ENCODE peak calls at places on chromosomes 11 and 22, in ten cellular contexts. T, G, O, C, N, B, I, F, P and M are unnamed samples.

GRCh38 chr11:124732230-124732629 is 7.5 kb upstream of the NRGN start:
- DNase-seq in T (no peak), G (no peak), O (no peak), C (no peak), N (peak), B (no peak), I (no peak), F (no peak), P (no peak), M (no peak)

GRCh38 chr11:22730319-22730718 is 63.9 kb downstream of the GAS2 start:
- DNase-seq in T (no peak), G (no peak), O (no peak), C (peak), N (peak), B (peak), I (no peak), F (no peak), P (no peak), M (no peak)

GRCh38 chr11:105468154-105468553 is 141.7 kb upstream of the GRIA4 start:
- DNase-seq in T (no peak), G (no peak), O (no peak), C (no peak), N (no peak), B (no peak), I (no peak), F (no peak), P (no peak), M (no peak)

GRCh38 chr22:19973551-19974183 is 32.0 kb upstream of the TXNRD2 start:
- DNase-seq in T (no peak), G (no peak), O (no peak), C (no peak), N (no peak), B (no peak), I (no peak), F (no peak), P (no peak), M (no peak)

GRCh38 chr22:35984183-35984710 is 44.4 kb downstream of the RBFOX2 start:
- DNase-seq in T (no peak), G (no peak), O (no peak), C (no peak), N (no peak), B (no peak), I (no peak), F (no peak), P (no peak), M (no peak)

GRCh38 chr11:110015695-110016094 is 77.5 kb upstream of the ZC3H12C start:
- DNase-seq in T (no peak), G (no peak), O (no peak), C (no peak), N (no peak), B (no peak), I (no peak), F (no peak), P (no peak), M (no peak)

GRCh38 chr22:19884161-19884953 is 29.7 kb upstream of the GNB1L start:
- DNase-seq in T (no peak), G (no peak), O (no peak), C (no peak), N (no peak), B (no peak), I (no peak), F (no peak), P (no peak), M (no peak)

GRCh38 chr22:30949934-30950660 is 18.5 kb downstream of the MORC2 start:
- DNase-seq in T (no peak), G (no peak), O (no peak), C (no peak), N (no peak), B (no peak), I (no peak), F (no peak), P (no peak), M (no peak)

GRCh38 chr11:1422981-1423380 is 33.2 kb downstream of the BRSK2 start:
- DNase-seq in T (no peak), G (no peak), O (no peak), C (no peak), N (no peak), B (no peak), I (no peak), F (no peak), P (no peak), M (no peak)

GRCh38 chr22:28799125-28799833 is 1.1 kb downstream of the XBP1 start:
- DNase-seq in T (no peak), G (no peak), O (peak), C (peak), N (peak), B (no peak), I (peak), F (no peak), P (peak), M (peak)

GRCh38 chr11:95444309-95445202 is 213.6 kb upstream of the SESN3 start:
- DNase-seq in T (no peak), G (no peak), O (no peak), C (peak), N (no peak), B (no peak), I (no peak), F (no peak), P (peak), M (no peak)

GRCh38 chr11:64687204-64687603 is 35.8 kb downstream of the NRXN2 start:
- DNase-seq in T (no peak), G (no peak), O (no peak), C (no peak), N (no peak), B (no peak), I (no peak), F (no peak), P (no peak), M (no peak)

GRCh38 chr22:20107471-20107901 is 8.4 kb upstream of the RANBP1 start:
- DNase-seq in T (no peak), G (no peak), O (no peak), C (no peak), N (no peak), B (no peak), I (no peak), F (no peak), P (no peak), M (no peak)

GRCh38 chr11:131195801-131196517 is 174.5 kb upstream of the NTM start:
- DNase-seq in T (no peak), G (no peak), O (peak), C (peak), N (no peak), B (no peak), I (peak), F (no peak), P (no peak), M (no peak)

GRCh38 chr22:27318516-27318915 is 483.0 kb downstream of the MN1 start:
- DNase-seq in T (no peak), G (no peak), O (no peak), C (no peak), N (peak), B (no peak), I (peak), F (no peak), P (no peak), M (no peak)

GRCh38 chr22:44190381-44190976 is 9.8 kb downstream of the PARVG start:
- DNase-seq in T (no peak), G (no peak), O (no peak), C (no peak), N (no peak), B (no peak), I (no peak), F (no peak), P (no peak), M (no peak)

GRCh38 chr22:44172370-44173108 is 8.2 kb upstream of the PARVG start:
- DNase-seq in T (peak), G (no peak), O (peak), C (no peak), N (peak), B (no peak), I (peak), F (no peak), P (no peak), M (no peak)

GRCh38 chr22:32697331-32697995 is 104.0 kb upstream of the TIMP3 start:
- DNase-seq in T (no peak), G (no peak), O (no peak), C (peak), N (no peak), B (no peak), I (no peak), F (no peak), P (no peak), M (no peak)

GRCh38 chr11:119359365-119360229 is 13.1 kb upstream of the MFRP start:
- DNase-seq in T (no peak), G (no peak), O (no peak), C (no peak), N (peak), B (no peak), I (no peak), F (no peak), P (no peak), M (no peak)

GRCh38 chr11:116109228-116109627 is 605.0 kb upstream of the CADM1 start:
- DNase-seq in T (no peak), G (no peak), O (no peak), C (peak), N (peak), B (no peak), I (no peak), F (no peak), P (no peak), M (no peak)

GRCh38 chr11:97962758-97963157 is 1058.0 kb upstream of the CNTN5 start:
- DNase-seq in T (no peak), G (no peak), O (no peak), C (no peak), N (no peak), B (no peak), I (no peak), F (no peak), P (no peak), M (no peak)

GRCh38 chr11:28815110-28815509 is 706.9 kb downstream of the METTL15 start:
- DNase-seq in T (no peak), G (no peak), O (no peak), C (peak), N (no peak), B (no peak), I (no peak), F (no peak), P (no peak), M (no peak)

GRCh38 chr11:125102544-125102943 is 8.9 kb downstream of the TMEM218 start:
- DNase-seq in T (no peak), G (no peak), O (no peak), C (no peak), N (peak), B (no peak), I (no peak), F (no peak), P (no peak), M (no peak)

GRCh38 chr11:4093519-4094347 is 866 bp upstream of the RRM1 start:
- DNase-seq in T (no peak), G (no peak), O (no peak), C (peak), N (no peak), B (no peak), I (peak), F (no peak), P (no peak), M (no peak)

GRCh38 chr22:50532353-50532700 is 2.5 kb upstream of the TYMP start:
- DNase-seq in T (no peak), G (no peak), O (no peak), C (no peak), N (no peak), B (no peak), I (no peak), F (no peak), P (no peak), M (no peak)

GRCh38 chr11:76782526-76783293 is 446 bp upstream of the TSKU start:
- DNase-seq in T (no peak), G (peak), O (peak), C (peak), N (peak), B (peak), I (peak), F (no peak), P (peak), M (peak)

GRCh38 chr11:98740335-98740734 is 280.4 kb upstream of the CNTN5 start:
- DNase-seq in T (no peak), G (no peak), O (no peak), C (no peak), N (no peak), B (no peak), I (no peak), F (no peak), P (no peak), M (no peak)

GRCh38 chr22:32591620-32592019 is 117.0 kb downstream of the FBXO7 start:
- DNase-seq in T (no peak), G (no peak), O (no peak), C (no peak), N (peak), B (no peak), I (no peak), F (no peak), P (no peak), M (no peak)

GRCh38 chr11:128845334-128845780 is 21.7 kb downstream of the KCNJ1 start:
- DNase-seq in T (no peak), G (no peak), O (no peak), C (no peak), N (peak), B (peak), I (no peak), F (no peak), P (no peak), M (no peak)

GRCh38 chr11:116373545-116373944 is 399.2 kb downstream of the BUD13 start:
- DNase-seq in T (no peak), G (no peak), O (no peak), C (no peak), N (no peak), B (no peak), I (no peak), F (no peak), P (no peak), M (no peak)